ENCODE peak calls at places on chromosomes 12 and 14, in four cellular contexts. A is NCI-H524, Z is DMS 273 treated with DMSO at 0.1 percent for 48 hours, U is GOT3. R is an unnamed sample.

GRCh38 chr12:18754118-18754707 is 16.3 kb downstream of the CAPZA3 start:
- DNase-seq in U (no peak), Z (no peak), A (no peak), R (no peak)

GRCh38 chr12:94954029-94954685 is 49.3 kb downstream of the NDUFA12 start:
- DNase-seq in A (peak), U (no peak), Z (no peak), R (peak)

GRCh38 chr12:109606261-109607028 is 32.9 kb downstream of the MVK start:
- DNase-seq in Z (peak), U (no peak), A (peak), R (no peak)

GRCh38 chr14:77205566-77205965 is 24.0 kb downstream of the TMEM63C start:
- DNase-seq in Z (no peak), U (no peak), A (no peak), R (no peak)

GRCh38 chr12:11875414-11875935 is 195.3 kb upstream of the BCL2L14 start:
- DNase-seq in A (no peak), Z (no peak), U (no peak), R (peak)

GRCh38 chr14:95652171-95652570 is 34.1 kb upstream of the TCL1B start:
- DNase-seq in A (no peak), Z (no peak), U (no peak), R (no peak)

GRCh38 chr12:28578361-28578760 is 388.1 kb downstream of the CCDC91 start:
- DNase-seq in Z (no peak), U (no peak), A (no peak), R (no peak)

GRCh38 chr14:50260511-50260910 is 29.1 kb upstream of the SOS2 start:
- DNase-seq in A (no peak), Z (no peak), U (no peak), R (peak)

GRCh38 chr12:102427542-102427923 is 52.8 kb downstream of the IGF1 start:
- DNase-seq in U (no peak), A (no peak), Z (peak), R (no peak)

GRCh38 chr14:62943202-62943601 is 102.1 kb downstream of the KCNH5 start:
- DNase-seq in A (no peak), Z (no peak), U (no peak), R (no peak)

GRCh38 chr14:86541969-86542368 is 1012.0 kb downstream of the FLRT2 start:
- DNase-seq in A (peak), U (no peak), Z (peak), R (no peak)

GRCh38 chr12:27965411-27965810 is 7.1 kb downstream of the PTHLH start:
- DNase-seq in A (no peak), U (no peak), Z (no peak), R (no peak)

GRCh38 chr14:60642270-60642789 is 6.9 kb downstream of the SIX1 start:
- DNase-seq in Z (no peak), A (no peak), U (no peak), R (no peak)

GRCh38 chr12:110578522-110579238 is 4.4 kb downstream of the PPTC7 start:
- DNase-seq in U (no peak), A (no peak), Z (no peak), R (no peak)

GRCh38 chr14:31941487-31941886 is 135.6 kb upstream of the ARHGAP5 start:
- DNase-seq in A (no peak), Z (no peak), U (no peak), R (no peak)

GRCh38 chr12:47349770-47350408 is 270.1 kb upstream of the AMIGO2 start:
- DNase-seq in Z (no peak), U (no peak), A (no peak), R (peak)

GRCh38 chr14:45531022-45531421 is 278.0 kb upstream of the MIS18BP1 start:
- DNase-seq in U (no peak), Z (no peak), A (no peak), R (no peak)

GRCh38 chr14:65321370-65321875 is 91.1 kb upstream of the FUT8 start:
- DNase-seq in A (no peak), U (no peak), Z (no peak), R (no peak)

GRCh38 chr12:11746024-11746771 is 96.7 kb downstream of the ETV6 start:
- DNase-seq in A (no peak), Z (no peak), U (no peak), R (peak)

GRCh38 chr12:95648990-95649791 is 97.9 kb upstream of the USP44 start:
- DNase-seq in A (no peak), U (no peak), Z (no peak), R (peak)

GRCh38 chr12:10301103-10301502 is 6.6 kb upstream of the KLRD1 start:
- DNase-seq in U (no peak), A (no peak), Z (no peak), R (no peak)

GRCh38 chr12:123062682-123063426 is 82.4 kb downstream of the ARL6IP4 start:
- DNase-seq in Z (no peak), U (no peak), A (no peak), R (peak)

GRCh38 chr12:2179953-2180736 is 127.4 kb downstream of the CACNA1C start:
- DNase-seq in A (no peak), Z (no peak), U (peak), R (peak)

R was measured in dermis blood vessel endothelial cell.